ENCODE peak calls at places on chromosomes 12 and 14, in eight cellular contexts. U is GM12864, I is IMR-90, A is kidney epithelial cell, R is uterus, J is breast epithelium, K is AG09309, W is fibroblast of the aortic adventitia. Y is an unnamed sample.

GRCh38 chr12:90090929-90091651 is 382.5 kb upstream of the ATP2B1 start:
- DNase-seq in A (peak; percentile 95), J (no peak), R (no peak), I (peak; percentile 94), U (no peak), W (peak; percentile 97), K (peak; percentile 92), Y (peak; percentile 87)

GRCh38 chr12:57619434-57620244 is 8.4 kb downstream of the ARHGEF25 start:
- DNase-seq in W (no peak), J (no peak), K (no peak), I (no peak), U (no peak), A (no peak), R (no peak), Y (no peak)

GRCh38 chr12:74415633-74416032 is 122.0 kb upstream of the ATXN7L3B start:
- DNase-seq in K (no peak), R (no peak), W (peak; percentile 22), I (peak; percentile 17), U (no peak), J (no peak), A (no peak), Y (no peak)

GRCh38 chr12:31966558-31967205 is 7.5 kb downstream of the RESF1 start:
- DNase-seq in W (peak; percentile 31), R (no peak), J (no peak), U (no peak), A (no peak), K (no peak), I (no peak), Y (no peak)

GRCh38 chr12:53870122-53870521 is 68.5 kb upstream of the HOXC13 start:
- DNase-seq in A (no peak), I (no peak), J (no peak), W (no peak), K (no peak), U (no peak), R (no peak), Y (no peak)

GRCh38 chr12:116370004-116370404 is 92.5 kb upstream of the MED13L start:
- DNase-seq in K (no peak), U (no peak), R (no peak), I (peak; percentile 83), A (no peak), W (peak; percentile 72), J (no peak), Y (peak; percentile 77)

GRCh38 chr14:88422919-88423318 is 37.5 kb downstream of the SPATA7 start:
- DNase-seq in A (peak; percentile 9), W (peak; percentile 55), J (no peak), U (no peak), I (peak; percentile 88), R (no peak), K (peak; percentile 55), Y (peak; percentile 28)

GRCh38 chr12:44812062-44812461 is 64.1 kb downstream of the NELL2 start:
- DNase-seq in R (no peak), A (no peak), J (no peak), W (no peak), U (peak; percentile 21), K (no peak), I (no peak), Y (no peak)

GRCh38 chr14:76566439-76566838 is 190.5 kb downstream of the ESRRB start:
- DNase-seq in K (no peak), J (no peak), U (no peak), I (no peak), W (no peak), R (no peak), A (no peak), Y (no peak)

GRCh38 chr12:110742718-110743570 is at the start of gene PPP1CC:
- DNase-seq in J (peak; percentile 95), W (peak; percentile 86), R (peak; percentile 92), K (peak; percentile 65), I (peak; percentile 89), A (peak; percentile 55), U (peak; percentile 81), Y (no peak)

GRCh38 chr12:113479578-113480335 is 8.1 kb upstream of the LHX5 start:
- DNase-seq in I (peak; percentile 20), R (no peak), K (no peak), A (peak; percentile 7), J (no peak), U (no peak), W (peak; percentile 44), Y (no peak)

GRCh38 chr14:89848165-89848564 is 106.4 kb downstream of the EFCAB11 start:
- DNase-seq in W (peak; percentile 50), J (no peak), R (no peak), U (no peak), K (no peak), A (no peak), I (peak; percentile 71), Y (no peak)

GRCh38 chr14:51880810-51881580 is 20.6 kb downstream of the GNG2 start:
- DNase-seq in R (no peak), J (no peak), A (no peak), W (no peak), U (no peak), K (peak; percentile 44), I (no peak), Y (peak; percentile 24)

DNA sequence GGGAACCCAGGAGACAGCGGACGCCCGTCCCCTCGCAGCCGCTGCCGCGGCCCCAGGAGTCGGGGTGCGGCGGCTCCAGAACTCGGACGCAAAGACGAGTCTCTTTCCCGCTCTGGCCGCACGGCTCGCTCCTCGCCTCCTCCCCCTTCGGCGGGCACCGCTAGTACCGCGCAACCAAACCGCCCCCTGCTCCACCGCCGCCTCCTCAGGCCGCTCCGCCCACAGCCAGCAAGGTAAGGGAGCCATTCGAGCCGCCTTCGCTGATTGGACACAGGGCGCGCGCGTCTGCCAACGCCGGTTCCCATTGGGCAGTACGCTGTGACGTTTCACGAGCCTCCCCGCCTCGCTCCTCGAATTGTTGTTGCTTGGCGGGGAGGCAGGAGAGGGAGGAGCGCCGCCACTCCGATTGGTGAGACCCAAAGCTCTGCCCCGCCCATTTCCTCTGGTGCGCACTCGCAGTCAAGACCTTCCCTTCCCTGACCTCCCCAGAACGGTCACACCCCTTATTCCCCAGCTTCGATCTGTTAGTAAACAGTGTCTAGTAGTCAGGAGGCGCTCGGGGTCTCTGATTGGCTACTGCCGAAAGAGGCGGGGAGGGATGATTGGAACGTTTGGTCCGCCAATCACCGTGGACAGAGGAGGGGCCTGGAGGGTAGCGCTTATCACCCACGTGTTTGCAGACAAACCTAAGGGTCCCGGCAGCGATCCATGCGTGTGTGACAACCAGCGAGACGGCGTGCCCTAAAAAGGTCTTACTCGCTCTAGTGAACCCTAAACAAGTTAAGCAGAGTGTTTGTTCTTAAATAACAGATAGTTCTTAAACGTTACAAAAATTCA is at the start of gene RPS6KA5:
- DNase-seq in A (peak; percentile 100), I (peak; percentile 100), K (peak; percentile 100), R (peak; percentile 100), W (peak; percentile 100), U (peak; percentile 100), J (peak; percentile 100), Y (peak; percentile 99)
- TF ChIP-seq CTCF in A (no peak), I (no peak), K (no peak), R (no peak), W (peak; percentile 14), U (no peak), J (peak; percentile 7), Y (no peak)

DNA sequence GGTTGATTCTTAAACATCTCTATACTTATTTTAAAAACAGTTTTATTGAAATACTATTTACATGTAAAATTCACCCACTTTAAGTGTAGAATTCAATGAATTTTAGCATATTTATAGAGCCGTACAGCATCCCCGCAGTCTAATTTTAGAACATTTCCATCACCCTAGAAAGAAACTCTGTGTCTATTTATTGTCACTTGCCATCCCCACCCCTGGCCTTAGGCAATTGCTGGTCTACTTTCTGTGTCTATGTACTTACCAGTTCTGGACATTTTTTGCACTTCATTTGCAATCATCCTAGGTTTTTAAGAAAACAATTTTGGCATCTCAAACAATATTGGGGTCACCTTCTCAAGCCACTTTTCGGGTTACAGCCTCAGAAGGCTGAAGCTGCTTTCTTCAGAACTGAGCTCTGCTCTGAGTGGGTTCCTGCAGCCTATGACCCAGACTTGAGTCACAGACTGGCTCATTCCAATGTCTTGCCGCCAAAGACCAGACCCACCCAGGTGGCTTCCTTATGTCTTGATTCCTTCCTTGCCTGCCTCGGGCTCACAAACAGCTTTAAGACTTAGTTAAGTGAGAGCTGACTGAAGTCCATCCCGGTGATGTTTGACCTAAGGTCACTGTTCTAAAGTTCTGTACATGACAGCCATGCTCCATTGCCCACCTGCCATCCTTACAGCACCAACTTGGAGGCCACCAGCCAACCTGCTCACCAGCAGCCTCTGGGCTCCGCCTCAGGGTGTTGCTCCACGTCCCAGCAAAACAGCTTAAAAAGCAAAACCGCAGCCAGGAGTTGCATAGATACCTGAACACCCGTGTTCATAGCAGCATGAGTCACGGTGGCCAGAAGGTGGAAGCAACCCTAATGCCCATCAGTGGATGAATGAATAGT is 131.5 kb downstream of the CHST11 start:
- DNase-seq in K (no peak), I (peak; percentile 81), W (peak; percentile 63), R (no peak), A (peak; percentile 88), U (no peak), J (no peak), Y (peak; percentile 55)
- H3K4me3 ChIP-seq in K (no peak overlapping the region), I (no peak overlapping the region), W (no peak overlapping the region), R (no peak overlapping the region), A (no peak overlapping the region), U (no peak overlapping the region), J (no peak overlapping the region), Y (no peak overlapping the region)

GRCh38 chr12:25781223-25781622 is 177.3 kb upstream of the RASSF8 start:
- DNase-seq in K (no peak), A (no peak), W (no peak), U (no peak), I (no peak), R (no peak), J (no peak), Y (no peak)

GRCh38 chr12:25771062-25771461 is 187.4 kb upstream of the RASSF8 start:
- DNase-seq in J (no peak), K (no peak), R (no peak), U (peak; percentile 4), W (peak; percentile 45), I (peak; percentile 55), A (no peak), Y (no peak)

DNA sequence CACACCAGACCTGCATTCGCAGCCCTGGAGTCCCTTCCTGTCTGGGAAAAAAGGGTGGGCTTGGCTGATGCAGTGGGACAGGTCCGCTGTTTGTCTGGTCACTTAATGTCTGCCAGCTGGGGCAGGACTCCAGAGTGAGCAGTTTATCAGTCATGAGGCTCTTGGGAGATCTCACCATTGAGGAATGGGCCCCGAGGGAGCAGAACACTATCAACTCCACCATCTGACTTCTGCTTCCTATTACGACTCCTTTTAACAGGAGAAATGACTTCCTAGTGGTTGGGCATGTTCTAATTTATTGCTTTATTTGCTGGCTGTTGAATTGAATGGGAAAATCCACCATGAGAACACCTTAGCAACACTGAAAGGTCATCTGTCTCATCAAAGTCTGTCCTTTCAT is 182.5 kb upstream of the RASSF8 start:
- DNase-seq in R (no peak), W (peak; percentile 62), U (no peak), I (peak; percentile 31), J (no peak), A (no peak), K (no peak), Y (peak; percentile 81)
- TF ChIP-seq CTCF in R (no peak), W (no peak), U (no peak), I (no peak), J (no peak), A (no peak), K (no peak), Y (no peak)

DNA sequence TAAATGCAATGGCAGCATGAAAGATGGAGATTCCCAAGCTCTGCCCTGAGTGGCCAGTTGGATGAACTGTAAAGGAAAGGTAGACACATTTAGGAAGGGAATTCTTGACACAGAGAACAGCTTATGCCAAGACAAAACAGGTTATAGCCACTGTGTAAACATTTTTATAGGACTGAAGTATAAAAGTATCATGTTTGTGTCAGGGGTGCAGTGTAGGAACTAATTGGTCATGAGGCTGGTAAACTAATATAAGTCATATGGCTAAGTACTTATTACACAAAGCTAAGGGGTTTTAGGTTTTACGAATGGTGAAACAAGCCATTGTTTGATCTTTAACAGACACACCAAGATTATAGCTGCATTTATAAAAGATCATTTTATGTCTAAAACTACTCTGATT is 207.7 kb upstream of the SLC16A7 start:
- DNase-seq in J (no peak), K (no peak), R (no peak), I (no peak), U (no peak), A (no peak), W (no peak), Y (no peak)
- H3K4me3 ChIP-seq in J (no peak overlapping the region), K (no peak overlapping the region), R (no peak overlapping the region), I (no peak overlapping the region), U (no peak overlapping the region), A (no peak overlapping the region), W (no peak overlapping the region), Y (no peak overlapping the region)